ENCODE peak calls at places on chromosomes 7 and 10, in six cellular contexts. Z is astrocyte of the spinal cord, J is GM23338, P is cardiac muscle cell, S is kidney epithelial cell, O is AG10803. V is an unnamed sample.

GRCh38 chr7:24622646-24623182 is 49.5 kb downstream of the PALS2 start:
- DNase-seq in Z (no peak), J (no peak), P (no peak), S (no peak), O (no peak), V (peak)

GRCh38 chr10:91000470-91000869 is 79.6 kb upstream of the ANKRD1 start:
- DNase-seq in Z (no peak), J (no peak), P (no peak), S (no peak), O (no peak), V (no peak)

GRCh38 chr10:9010931-9011670 is 956.6 kb downstream of the GATA3 start:
- DNase-seq in Z (no peak), J (no peak), P (no peak), S (no peak), O (no peak), V (no peak)

GRCh38 chr10:86363184-86363832 is 3.3 kb downstream of the GRID1 start:
- DNase-seq in Z (no peak), J (peak), P (peak), S (no peak), O (no peak), V (no peak)

GRCh38 chr7:6640246-6640721 is 3.2 kb downstream of the ZNF316 start:
- DNase-seq in Z (peak), J (peak), P (no peak), S (no peak), O (peak), V (peak)

GRCh38 chr7:101862280-101863220 is 45.1 kb downstream of the CUX1 start:
- DNase-seq in Z (no peak), J (peak), P (peak), S (no peak), O (no peak), V (no peak)

GRCh38 chr10:89651916-89652573 is 7.0 kb upstream of the PANK1 start:
- DNase-seq in Z (no peak), J (no peak), P (no peak), S (no peak), O (no peak), V (no peak)

GRCh38 chr7:1813394-1814088 is 143.5 kb downstream of the ELFN1 start:
- DNase-seq in Z (no peak), J (no peak), P (no peak), S (no peak), O (no peak), V (no peak)

GRCh38 chr7:136049117-136049516 is 72.0 kb upstream of the MTPN start:
- DNase-seq in Z (no peak), J (no peak), P (no peak), S (no peak), O (no peak), V (no peak)

GRCh38 chr10:46325021-46325420 is 38.2 kb downstream of the ANTXRL start:
- DNase-seq in Z (no peak), J (peak), P (no peak), S (no peak), O (no peak), V (no peak)

GRCh38 chr10:77899080-77899477 is 27.5 kb downstream of the DLG5 start:
- DNase-seq in Z (peak), J (no peak), P (no peak), S (peak), O (peak), V (peak)

GRCh38 chr7:151459726-151460473 is 20.0 kb upstream of the CRYGN start:
- DNase-seq in Z (peak), J (peak), P (peak), S (peak), O (peak), V (peak)

GRCh38 chr7:69706070-69706469 is 107.8 kb downstream of the AUTS2 start:
- DNase-seq in Z (no peak), J (no peak), P (no peak), S (no peak), O (no peak), V (no peak)

GRCh38 chr10:34890931-34891330 is 75.8 kb upstream of the PARD3 start:
- DNase-seq in Z (no peak), J (no peak), P (no peak), S (no peak), O (no peak), V (no peak)

GRCh38 chr7:144835166-144835611 is 664 bp downstream of the TPK1 start:
- DNase-seq in Z (peak), J (peak), P (no peak), S (no peak), O (peak), V (peak)

DNA sequence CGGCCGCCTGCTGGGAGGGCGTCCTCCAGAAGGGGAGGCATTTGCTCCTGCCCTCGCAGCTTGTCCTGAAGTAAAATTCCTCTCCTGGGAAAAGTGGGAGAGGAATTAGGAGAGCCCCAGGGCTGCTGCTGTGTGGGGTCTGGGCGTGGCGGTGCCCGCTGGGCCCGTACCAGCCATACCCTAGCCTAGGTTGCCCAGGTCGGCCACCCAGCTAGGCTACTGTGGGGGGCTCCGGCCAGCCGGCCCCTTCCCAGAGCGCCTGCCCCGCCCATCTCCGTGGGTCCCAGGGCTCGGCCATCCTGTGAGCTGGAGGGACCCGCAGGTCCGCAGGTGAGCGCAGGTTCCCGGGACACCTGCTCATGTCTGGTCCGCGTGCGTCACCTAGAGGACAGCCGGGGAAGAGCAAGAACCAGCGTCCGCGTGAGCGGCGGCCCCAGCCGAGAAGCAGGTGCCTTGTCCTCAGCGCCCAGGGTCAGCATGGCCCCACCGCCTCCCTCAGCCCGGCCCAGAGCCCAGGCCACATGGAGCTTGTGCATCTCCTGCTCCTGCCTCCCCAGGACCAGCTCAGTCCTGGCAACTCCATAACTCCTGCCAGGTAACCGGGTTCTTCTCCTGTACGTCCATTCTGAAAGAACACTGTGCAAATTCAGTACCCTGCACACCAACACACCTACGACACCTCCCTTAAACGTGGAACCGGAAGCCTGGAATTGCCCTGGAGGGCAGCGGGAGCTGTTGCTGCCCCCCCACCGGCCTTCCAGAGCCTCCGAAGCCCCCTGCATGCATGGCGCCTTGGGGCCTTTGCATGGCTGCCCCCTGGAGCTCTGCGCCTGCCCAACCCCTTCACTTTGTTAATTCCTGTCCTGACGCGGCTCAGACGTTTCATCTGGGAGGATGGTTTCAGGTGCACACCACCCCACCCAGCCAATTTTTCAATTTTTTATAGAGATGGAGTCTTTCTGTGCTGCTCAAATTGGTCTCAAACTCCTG is 22.8 kb upstream of the FOXL3 start:
- DNase-seq in Z (no peak), J (peak), P (peak), S (no peak), O (no peak), V (no peak)
- TF ChIP-seq CTCF in Z (peak), J (peak), P (peak), S (peak), O (peak), V (peak)

GRCh38 chr10:117163954-117164292 is 25.9 kb upstream of the VAX1 start:
- DNase-seq in Z (no peak), J (no peak), P (no peak), S (no peak), O (no peak), V (no peak)

GRCh38 chr10:117166420-117167345 is 28.6 kb upstream of the VAX1 start:
- DNase-seq in Z (no peak), J (no peak), P (no peak), S (no peak), O (no peak), V (no peak)

GRCh38 chr10:117165557-117166419 is 27.7 kb upstream of the VAX1 start:
- DNase-seq in Z (no peak), J (peak), P (peak), S (no peak), O (peak), V (peak)

GRCh38 chr10:117163061-117163953 is 25.2 kb upstream of the VAX1 start:
- DNase-seq in Z (no peak), J (peak), P (peak), S (no peak), O (no peak), V (no peak)

DNA sequence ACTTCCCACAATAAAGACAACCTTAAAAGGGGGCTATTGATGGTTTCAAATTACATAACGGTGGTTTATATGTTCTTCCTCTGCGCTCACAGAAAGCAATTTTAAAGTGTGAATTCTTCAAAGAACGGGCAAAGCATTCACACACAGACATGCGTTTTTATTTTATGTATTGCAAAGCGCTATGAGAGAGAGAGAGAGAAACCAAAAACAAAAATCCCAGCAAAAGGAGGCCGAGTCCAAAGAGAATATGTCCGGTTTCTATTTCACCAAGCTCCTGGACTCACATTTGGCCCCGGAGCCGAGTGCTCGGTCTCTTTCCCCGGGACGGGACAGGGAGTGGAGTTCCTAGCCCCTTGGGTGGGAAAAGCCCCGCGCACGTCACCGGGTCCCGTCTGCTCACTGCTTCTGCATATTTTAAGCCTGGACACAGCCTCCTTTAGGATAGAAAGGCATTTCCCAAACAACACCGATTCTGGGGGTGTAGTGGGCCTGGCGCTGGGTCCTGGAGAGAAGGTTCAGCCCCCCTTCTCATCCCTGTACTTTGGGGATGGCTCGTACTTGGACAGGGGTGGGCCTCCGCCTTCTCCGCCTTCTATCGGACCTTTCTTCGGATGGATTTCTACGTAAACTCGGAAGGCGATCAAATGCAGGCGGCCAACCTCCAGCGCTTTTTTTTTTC is 26.9 kb upstream of the VAX1 start:
- DNase-seq in Z (no peak), J (no peak), P (no peak), S (no peak), O (no peak), V (no peak)
- H3K4me3 ChIP-seq in Z (no peak), J (peak), P (no peak), S (no peak), O (peak), V (peak)

GRCh38 chr10:1595726-1596125 is 141.6 kb downstream of the ADARB2 start:
- DNase-seq in Z (no peak), J (no peak), P (no peak), S (no peak), O (no peak), V (no peak)
- TF ChIP-seq CTCF in Z (no peak), J (no peak), P (no peak), S (no peak), O (no peak), V (no peak)

DNA sequence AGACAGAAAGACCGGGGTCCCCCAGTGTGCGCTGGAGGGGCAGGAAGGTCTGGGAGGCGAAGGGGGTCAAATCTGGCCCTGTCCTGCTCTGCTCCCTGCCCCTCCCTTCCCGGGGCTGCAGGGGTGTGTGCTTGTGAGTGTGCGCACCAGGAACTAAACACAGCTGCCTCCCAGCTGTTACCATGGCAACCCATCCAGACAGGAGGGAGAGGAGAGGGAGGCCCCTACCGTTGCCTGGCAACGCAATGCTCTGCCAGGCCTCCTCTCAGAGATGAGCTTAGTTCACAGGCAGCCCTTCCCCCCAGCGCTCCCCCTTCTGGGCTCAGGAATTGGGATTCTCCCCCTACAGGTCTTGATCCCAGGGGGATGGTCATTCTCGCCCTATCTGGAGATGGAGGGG is 6.1 kb downstream of the NYAP1 start:
- DNase-seq in Z (peak), J (peak), P (peak), S (peak), O (peak), V (peak)
- H3K4me3 ChIP-seq in Z (no peak), J (no peak), P (no peak), S (no peak), O (no peak), V (no peak)

GRCh38 chr10:81838950-81839349 is 36.0 kb upstream of the NRG3 start:
- DNase-seq in Z (no peak), J (peak), P (peak), S (no peak), O (no peak), V (no peak)

GRCh38 chr10:81848931-81849330 is 26.1 kb upstream of the NRG3 start:
- DNase-seq in Z (no peak), J (no peak), P (no peak), S (no peak), O (no peak), V (no peak)

GRCh38 chr10:81847675-81848074 is 27.3 kb upstream of the NRG3 start:
- DNase-seq in Z (no peak), J (peak), P (no peak), S (no peak), O (no peak), V (no peak)

GRCh38 chr10:81848514-81848913 is 26.5 kb upstream of the NRG3 start:
- DNase-seq in Z (no peak), J (peak), P (peak), S (peak), O (no peak), V (no peak)

DNA sequence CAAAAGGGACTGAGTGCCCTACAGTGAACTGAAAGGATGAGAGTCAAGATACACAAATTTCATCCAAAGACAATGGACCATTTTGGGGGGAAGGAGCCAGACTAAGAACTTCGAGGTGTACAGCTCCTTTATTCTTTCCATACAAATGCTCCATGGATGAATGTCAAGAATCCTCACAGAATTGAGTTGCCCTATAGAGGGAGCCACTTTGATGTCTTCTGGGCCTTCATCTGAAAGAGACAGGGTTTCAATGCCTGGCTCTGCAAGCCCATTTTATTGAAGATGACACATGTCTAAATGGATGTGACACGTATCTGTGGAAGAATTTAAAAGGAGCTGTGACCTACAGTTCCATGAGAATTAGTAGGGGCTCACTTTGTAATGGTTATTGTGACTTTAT is 32.0 kb upstream of the NRG3 start:
- DNase-seq in Z (no peak), J (peak), P (no peak), S (no peak), O (no peak), V (no peak)
- TF ChIP-seq CTCF in Z (no peak), J (peak), P (no peak), S (peak), O (no peak), V (no peak)

V was measured in fibroblast of the aortic adventitia.